ENCODE peak calls at places on chromosomes 4 and X, in six cellular contexts. L is body of pancreas; X is sigmoid colon; R is CD4-positive, alpha-beta memory T cell; B is heart right ventricle; D is left ventricle myocardium inferior. C is an unnamed sample. For H3K4me1 and H3K27me3, the result is how much of the 10 kb centered on the place peaks cover.

GRCh38 chr4:102696763-102697162 is 64.0 kb downstream of the MANBA start:
- DNase-seq in L (no peak), X (no peak), R (no peak), B (peak), D (no peak), C (no peak)

GRCh38 chr4:1047106-1047975 is 35.9 kb downstream of the FGFRL1 start:
- DNase-seq in L (peak), X (peak), R (no peak), B (no peak), D (peak), C (no peak)

GRCh38 chr4:95701500-95701899 is 138.4 kb upstream of the PDHA2 start:
- DNase-seq in L (no peak), X (no peak), R (no peak), B (no peak), D (no peak), C (no peak)

GRCh38 chrX:38151426-38151825 is 69.2 kb downstream of the SRPX start:
- DNase-seq in L (no peak), X (no peak), R (no peak), B (no peak), D (no peak), C (no peak)

GRCh38 chr4:24105183-24106039 is 215.6 kb upstream of the PPARGC1A start:
- DNase-seq in L (no peak), X (no peak), R (no peak), B (no peak), D (no peak), C (no peak)

GRCh38 chr4:123952530-123953274 is 556.1 kb downstream of the SPRY1 start:
- DNase-seq in L (no peak), X (no peak), R (no peak), B (no peak), D (no peak), C (no peak)

GRCh38 chrX:135951291-135951690 is 22.5 kb downstream of the MMGT1 start:
- DNase-seq in L (no peak), X (no peak), R (no peak), B (no peak), D (no peak), C (no peak)

GRCh38 chr4:143359794-143360193 is 23.1 kb downstream of the GAB1 start:
- DNase-seq in L (no peak), X (no peak), R (no peak), B (no peak), D (no peak), C (no peak)

DNA sequence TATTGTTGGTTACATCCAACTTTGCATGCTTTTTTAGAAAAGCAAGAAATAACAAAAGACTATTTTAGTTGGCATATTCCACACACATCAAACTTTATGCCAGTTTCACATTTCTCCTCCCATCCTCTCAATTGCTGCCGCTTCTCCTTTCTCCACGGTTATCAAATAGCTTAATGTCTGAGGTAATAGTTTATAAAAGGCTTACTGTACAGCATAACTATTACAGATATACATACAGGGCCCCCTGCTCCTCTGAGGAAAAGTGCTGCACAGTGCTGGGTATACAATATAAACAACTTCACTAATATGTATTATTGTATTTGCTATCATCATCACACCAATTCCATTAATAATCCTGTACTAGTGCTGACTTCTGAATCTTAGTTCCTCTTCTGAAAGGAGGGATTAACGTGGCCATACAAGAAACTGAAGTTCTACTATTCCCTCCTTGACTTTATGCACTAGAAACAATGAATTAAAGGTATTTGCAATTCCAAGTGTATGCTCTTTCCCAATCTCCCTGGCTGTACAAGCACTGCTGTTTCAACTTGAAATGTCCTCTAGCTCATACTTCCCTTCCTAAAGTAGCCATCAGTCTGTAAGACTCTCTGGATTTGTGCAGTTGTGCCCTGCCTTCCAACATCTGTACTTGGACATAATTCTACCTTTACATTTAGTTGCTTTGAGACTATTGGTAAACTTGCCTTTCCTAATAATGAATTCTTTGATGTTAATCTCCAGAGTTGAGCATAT is 2.5 kb downstream of the CCNI start:
- DNase-seq in L (no peak), X (no peak), R (no peak), B (no peak), D (no peak), C (no peak)
- H3K4me1 ChIP-seq in L (half or more), X (half or more), R (half or more), B (under half), D (half or more), C (under half)

DNA sequence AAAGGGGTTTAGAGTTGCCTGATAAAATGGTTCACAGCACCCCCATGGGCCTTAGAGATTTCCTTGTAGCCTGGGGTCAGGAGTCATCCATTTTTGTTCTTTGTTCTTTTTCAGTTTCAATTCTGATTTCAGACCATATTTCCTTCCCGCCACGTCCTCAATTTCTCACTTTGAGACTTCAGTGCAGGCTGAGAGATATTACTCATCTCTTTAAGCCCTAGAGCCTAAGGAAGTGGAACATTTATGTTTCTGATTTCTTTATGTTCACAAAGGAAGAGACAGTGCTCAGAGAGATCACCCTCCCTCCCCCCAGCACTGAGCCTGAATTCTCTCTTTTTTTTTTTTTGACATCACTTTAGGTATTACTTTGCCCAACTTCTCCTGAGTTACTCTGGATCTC is 56.3 kb downstream of the MSN start:
- DNase-seq in L (no peak), X (no peak), R (peak), B (no peak), D (no peak), C (no peak)
- H3K27me3 ChIP-seq in L (under half), X (under half), R (under half), B (under half), D (under half), C (under half)

GRCh38 chr4:48546336-48546735 is 56.3 kb downstream of the ZAR1 start:
- DNase-seq in L (no peak), X (no peak), R (peak), B (no peak), D (no peak), C (peak)
- H3K4me3 ChIP-seq in L (no peak), X (no peak), R (no peak), B (no peak), D (no peak), C (no peak)

GRCh38 chr4:13219971-13220370 is 264.2 kb downstream of the RAB28 start:
- DNase-seq in L (no peak), X (no peak), R (no peak), B (no peak), D (no peak), C (no peak)

GRCh38 chr4:13215560-13215959 is 268.6 kb downstream of the RAB28 start:
- DNase-seq in L (no peak), X (no peak), R (no peak), B (no peak), D (no peak), C (no peak)

DNA sequence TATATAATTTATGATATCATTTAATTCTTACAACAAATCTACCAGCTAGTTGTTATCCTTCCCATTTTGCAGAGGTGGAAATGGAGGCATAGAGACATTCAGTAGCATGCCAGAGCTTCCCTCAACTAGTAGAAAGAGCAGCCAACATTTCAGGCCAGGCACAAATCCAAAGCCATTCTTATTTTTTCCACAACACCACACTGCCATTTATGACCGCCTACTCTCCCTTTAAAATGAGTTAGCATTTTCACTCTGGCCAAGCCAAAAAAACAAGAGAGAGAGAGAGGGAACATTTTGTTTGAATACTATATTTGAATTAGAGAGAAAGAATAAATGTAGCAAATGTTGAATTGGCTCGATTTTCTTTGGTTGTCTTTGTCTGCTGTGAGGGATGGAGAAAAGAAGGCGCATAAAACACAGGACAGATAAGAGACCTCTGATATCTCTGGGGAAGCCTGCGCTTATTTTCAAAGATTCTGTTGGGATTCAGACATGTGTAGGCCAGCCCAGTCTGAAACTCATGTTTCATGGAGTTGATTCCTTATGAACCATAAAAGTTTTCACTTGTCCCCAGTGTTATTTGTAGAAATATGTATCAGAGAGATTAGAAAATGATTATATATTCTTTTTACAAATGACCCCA is 265.7 kb downstream of the RAB28 start:
- DNase-seq in L (no peak), X (peak), R (no peak), B (peak), D (no peak), C (no peak)
- H3K4me1 ChIP-seq in L (under half), X (under half), R (under half), B (under half), D (under half), C (under half)

GRCh38 chrX:123489011-123489410 is 243.8 kb downstream of the THOC2 start:
- DNase-seq in L (no peak), X (no peak), R (no peak), B (no peak), D (no peak), C (no peak)
- H3K27me3 ChIP-seq in L (under half), X (under half), R (under half), B (under half), D (under half), C (under half)

C was measured in effector memory CD4-positive, alpha-beta T cell.